ENCODE peak calls at places on chromosomes 13 and 19, in four cellular contexts. One of them, this sample, is unnamed.

GRCh38 chr19:32224371-32225244 is 120.8 kb upstream of the ZNF507 start:
- DNase-seq in coronary artery: no peak
- DNase-seq in fibroblast of pulmonary artery: peak
- DNase-seq in adrenal gland: peak
- DNase-seq in this sample: peak

GRCh38 chr13:67574320-67575233 is 344.4 kb upstream of the PCDH9 start:
- DNase-seq in adrenal gland: no peak
- DNase-seq in coronary artery: no peak
- DNase-seq in fibroblast of pulmonary artery: peak
- DNase-seq in this sample: no peak

GRCh38 chr13:31545616-31546015 is 193.7 kb upstream of the RXFP2 start:
- DNase-seq in coronary artery: no peak
- DNase-seq in fibroblast of pulmonary artery: peak
- DNase-seq in adrenal gland: no peak
- DNase-seq in this sample: peak

GRCh38 chr19:46919324-46919723 is 58.5 kb downstream of the ARHGAP35 start:
- DNase-seq in coronary artery: no peak
- DNase-seq in adrenal gland: no peak
- DNase-seq in fibroblast of pulmonary artery: no peak
- DNase-seq in this sample: peak

GRCh38 chr13:25980255-25980654 is 71.6 kb downstream of the SHISA2 start:
- DNase-seq in adrenal gland: no peak
- DNase-seq in fibroblast of pulmonary artery: peak
- DNase-seq in coronary artery: no peak
- DNase-seq in this sample: no peak

GRCh38 chr19:42216653-42217521 is 590 bp downstream of the DEDD2 start:
- DNase-seq in adrenal gland: peak
- DNase-seq in fibroblast of pulmonary artery: peak
- DNase-seq in coronary artery: peak
- DNase-seq in this sample: peak

GRCh38 chr13:111947026-111947810 is 119.7 kb upstream of the SOX1 start:
- DNase-seq in coronary artery: no peak
- DNase-seq in adrenal gland: no peak
- DNase-seq in fibroblast of pulmonary artery: no peak
- DNase-seq in this sample: no peak

GRCh38 chr13:19664481-19665230 is 31.2 kb downstream of the MPHOSPH8 start:
- DNase-seq in coronary artery: no peak
- DNase-seq in adrenal gland: no peak
- DNase-seq in fibroblast of pulmonary artery: no peak
- DNase-seq in this sample: no peak

GRCh38 chr19:45637890-45638667 is 1.1 kb downstream of the EML2 start:
- DNase-seq in coronary artery: no peak
- DNase-seq in fibroblast of pulmonary artery: peak
- DNase-seq in adrenal gland: peak
- DNase-seq in this sample: peak

GRCh38 chr13:27442797-27443196 is 7.6 kb downstream of the MTIF3 start:
- DNase-seq in adrenal gland: no peak
- DNase-seq in coronary artery: no peak
- DNase-seq in fibroblast of pulmonary artery: no peak
- DNase-seq in this sample: no peak

GRCh38 chr19:44649578-44650145 is 6.0 kb downstream of the PVR start:
- DNase-seq in coronary artery: no peak
- DNase-seq in fibroblast of pulmonary artery: no peak
- DNase-seq in adrenal gland: no peak
- DNase-seq in this sample: no peak

GRCh38 chr19:44839272-44839671 is 6.8 kb upstream of the NECTIN2 start:
- DNase-seq in fibroblast of pulmonary artery: no peak
- DNase-seq in coronary artery: no peak
- DNase-seq in adrenal gland: no peak
- DNase-seq in this sample: no peak

GRCh38 chr19:4524808-4525562 is 6.7 kb upstream of the PLIN4 start:
- DNase-seq in coronary artery: no peak
- DNase-seq in adrenal gland: peak
- DNase-seq in fibroblast of pulmonary artery: peak
- DNase-seq in this sample: peak

GRCh38 chr19:51473009-51473707 is 5.2 kb upstream of the CEACAM18 start:
- DNase-seq in fibroblast of pulmonary artery: peak
- DNase-seq in adrenal gland: peak
- DNase-seq in coronary artery: no peak
- DNase-seq in this sample: peak

GRCh38 chr13:50127017-50127725 is 111.9 kb downstream of the KCNRG start:
- DNase-seq in coronary artery: peak
- DNase-seq in fibroblast of pulmonary artery: peak
- DNase-seq in adrenal gland: peak
- DNase-seq in this sample: peak

GRCh38 chr13:24159362-24159761 is 1.2 kb upstream of the SPATA13 start:
- DNase-seq in adrenal gland: no peak
- DNase-seq in fibroblast of pulmonary artery: no peak
- DNase-seq in coronary artery: no peak
- DNase-seq in this sample: no peak

GRCh38 chr13:103140001-103140671 is 73.9 kb upstream of the SLC10A2 start:
- DNase-seq in coronary artery: no peak
- DNase-seq in fibroblast of pulmonary artery: peak
- DNase-seq in adrenal gland: peak
- DNase-seq in this sample: no peak

GRCh38 chr13:110925023-110925608 is 10.2 kb upstream of the ANKRD10 start:
- DNase-seq in adrenal gland: no peak
- DNase-seq in coronary artery: peak
- DNase-seq in fibroblast of pulmonary artery: peak
- DNase-seq in this sample: no peak

GRCh38 chr19:4660181-4660791 is 9.9 kb downstream of the MYDGF start:
- DNase-seq in adrenal gland: no peak
- DNase-seq in fibroblast of pulmonary artery: no peak
- DNase-seq in coronary artery: no peak
- DNase-seq in this sample: no peak

GRCh38 chr19:19059837-19060611 is 3.8 kb upstream of the SLC25A42 start:
- DNase-seq in adrenal gland: no peak
- DNase-seq in fibroblast of pulmonary artery: no peak
- DNase-seq in coronary artery: no peak
- DNase-seq in this sample: no peak

GRCh38 chr19:30853036-30853435 is 480.9 kb downstream of the ZNF536 start:
- DNase-seq in fibroblast of pulmonary artery: no peak
- DNase-seq in coronary artery: no peak
- DNase-seq in adrenal gland: no peak
- DNase-seq in this sample: no peak

GRCh38 chr19:1931445-1931844 is 9.5 kb upstream of the CSNK1G2 start:
- DNase-seq in fibroblast of pulmonary artery: no peak
- DNase-seq in adrenal gland: no peak
- DNase-seq in coronary artery: no peak
- DNase-seq in this sample: no peak

GRCh38 chr19:46478356-46478986 is 7.1 kb upstream of the PNMA8A start:
- DNase-seq in adrenal gland: no peak
- DNase-seq in fibroblast of pulmonary artery: peak
- DNase-seq in coronary artery: no peak
- DNase-seq in this sample: peak

GRCh38 chr19:42563352-42564210 is 31.1 kb downstream of the CEACAM8 start:
- DNase-seq in fibroblast of pulmonary artery: peak
- DNase-seq in adrenal gland: peak
- DNase-seq in coronary artery: no peak
- DNase-seq in this sample: peak

DNA sequence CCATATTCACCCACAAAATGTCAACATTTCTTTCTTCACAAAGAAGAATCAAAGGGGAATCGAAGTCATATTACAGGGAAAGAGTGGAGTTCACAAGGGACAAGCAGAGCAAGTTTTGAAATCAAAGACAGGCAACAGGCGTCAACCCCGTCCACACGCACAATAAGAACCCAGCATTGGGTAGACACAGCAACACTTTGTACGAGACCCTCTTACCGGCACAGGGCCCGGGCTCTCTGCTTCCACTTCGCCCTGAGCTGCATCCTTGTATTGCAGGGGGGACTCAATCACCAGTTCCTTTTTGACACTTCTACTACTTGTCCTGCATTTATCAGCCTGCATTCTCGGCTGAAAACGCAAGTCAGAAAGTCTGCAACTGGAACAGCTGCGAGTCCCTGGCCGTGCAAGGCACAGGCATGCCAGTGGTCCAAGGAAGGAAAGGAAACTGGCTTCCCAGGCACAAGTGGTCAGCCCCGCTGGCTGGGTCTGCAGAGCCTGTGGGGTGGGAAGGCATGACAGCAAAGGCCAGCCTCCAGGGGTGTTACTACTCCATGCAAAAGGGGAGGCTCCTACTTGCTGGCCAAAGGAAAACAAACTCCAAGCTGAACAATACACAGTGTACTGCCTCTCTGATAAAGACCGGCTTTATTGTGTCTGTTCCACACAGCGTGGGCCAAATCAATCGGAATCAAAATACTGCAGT is at the start of gene DOCK9:
- DNase-seq in coronary artery: no peak
- DNase-seq in adrenal gland: no peak
- DNase-seq in fibroblast of pulmonary artery: peak
- DNase-seq in this sample: peak
- H3K4me3 ChIP-seq in coronary artery: peak
- H3K4me3 ChIP-seq in adrenal gland: no peak
- H3K4me3 ChIP-seq in fibroblast of pulmonary artery: peak
- H3K4me3 ChIP-seq in this sample: peak

GRCh38 chr13:30039506-30039905 is 189.1 kb upstream of the UBL3 start:
- DNase-seq in adrenal gland: no peak
- DNase-seq in coronary artery: no peak
- DNase-seq in fibroblast of pulmonary artery: no peak
- DNase-seq in this sample: no peak

GRCh38 chr13:30037306-30037705 is 186.9 kb upstream of the UBL3 start:
- DNase-seq in coronary artery: no peak
- DNase-seq in adrenal gland: no peak
- DNase-seq in fibroblast of pulmonary artery: no peak
- DNase-seq in this sample: no peak

GRCh38 chr13:30037766-30038165 is 187.3 kb upstream of the UBL3 start:
- DNase-seq in coronary artery: no peak
- DNase-seq in adrenal gland: no peak
- DNase-seq in fibroblast of pulmonary artery: peak
- DNase-seq in this sample: peak

GRCh38 chr13:30042272-30042671 is 191.9 kb upstream of the UBL3 start:
- DNase-seq in fibroblast of pulmonary artery: no peak
- DNase-seq in coronary artery: no peak
- DNase-seq in adrenal gland: no peak
- DNase-seq in this sample: no peak

GRCh38 chr13:30038884-30039283 is 188.5 kb upstream of the UBL3 start:
- DNase-seq in adrenal gland: no peak
- DNase-seq in fibroblast of pulmonary artery: peak
- DNase-seq in coronary artery: no peak
- DNase-seq in this sample: peak
- TF ChIP-seq CTCF in adrenal gland: no peak
- TF ChIP-seq CTCF in fibroblast of pulmonary artery: peak
- TF ChIP-seq CTCF in coronary artery: no peak
- TF ChIP-seq CTCF in this sample: peak

DNA sequence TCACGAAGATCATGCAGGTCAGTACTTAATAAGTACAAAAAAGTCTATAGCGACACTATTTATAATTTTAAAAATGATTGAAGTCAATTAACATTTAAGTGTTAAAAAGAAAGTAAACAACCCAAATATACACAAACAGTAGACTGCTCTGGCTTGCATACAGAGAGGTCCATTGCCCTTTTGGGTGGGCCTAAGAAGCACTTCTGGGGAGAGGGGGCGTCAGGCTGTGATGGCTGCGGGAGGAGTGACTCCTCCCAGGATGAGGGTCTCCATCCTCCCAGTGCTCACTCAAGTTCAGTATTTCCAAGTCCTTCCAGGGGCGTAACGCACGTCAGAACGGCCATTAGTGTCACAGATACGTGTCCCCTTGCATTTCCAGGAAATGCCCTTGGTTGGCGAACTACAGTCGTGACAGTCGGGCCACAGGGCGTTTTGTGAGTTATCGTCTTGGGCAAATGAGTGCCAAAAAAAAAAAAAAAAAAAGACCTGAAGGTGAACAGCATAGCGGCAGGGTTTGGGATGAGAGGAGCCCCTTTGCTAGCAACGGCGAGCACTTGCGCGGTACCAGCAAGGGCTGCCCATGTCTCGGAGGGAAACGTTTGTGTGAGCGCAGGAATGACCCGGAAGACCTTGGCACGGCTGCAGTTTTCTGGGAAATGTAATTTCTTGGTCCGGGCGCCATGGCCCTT is at the start of gene SCGB2B2:
- DNase-seq in adrenal gland: no peak
- DNase-seq in coronary artery: peak
- DNase-seq in fibroblast of pulmonary artery: no peak
- DNase-seq in this sample: no peak
- H3K4me3 ChIP-seq in adrenal gland: peak
- H3K4me3 ChIP-seq in coronary artery: peak
- H3K4me3 ChIP-seq in fibroblast of pulmonary artery: peak
- H3K4me3 ChIP-seq in this sample: peak

DNA sequence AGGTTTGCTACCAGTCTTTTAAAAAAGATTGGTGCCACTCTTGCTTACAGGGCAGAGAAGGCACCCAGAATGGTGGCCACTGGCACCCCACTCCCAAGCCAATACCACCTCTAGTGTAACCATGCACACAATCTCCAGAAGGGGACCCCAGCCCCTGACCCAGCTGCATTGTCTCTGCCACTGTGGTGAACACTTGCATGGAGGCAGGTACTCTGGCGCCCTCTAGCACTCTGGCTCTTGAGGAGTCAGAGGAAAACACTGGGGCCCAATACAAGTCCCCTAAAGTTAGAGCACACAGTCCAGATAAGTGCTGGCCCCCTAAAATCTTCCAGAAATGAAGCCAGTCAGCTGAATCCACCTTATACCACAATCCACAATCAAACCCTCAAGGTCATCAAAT is 6.0 kb downstream of the ERVV-1 start:
- DNase-seq in fibroblast of pulmonary artery: peak
- DNase-seq in coronary artery: no peak
- DNase-seq in adrenal gland: peak
- DNase-seq in this sample: no peak
- TF ChIP-seq CTCF in fibroblast of pulmonary artery: peak
- TF ChIP-seq CTCF in coronary artery: no peak
- TF ChIP-seq CTCF in adrenal gland: no peak
- TF ChIP-seq CTCF in this sample: no peak

DNA sequence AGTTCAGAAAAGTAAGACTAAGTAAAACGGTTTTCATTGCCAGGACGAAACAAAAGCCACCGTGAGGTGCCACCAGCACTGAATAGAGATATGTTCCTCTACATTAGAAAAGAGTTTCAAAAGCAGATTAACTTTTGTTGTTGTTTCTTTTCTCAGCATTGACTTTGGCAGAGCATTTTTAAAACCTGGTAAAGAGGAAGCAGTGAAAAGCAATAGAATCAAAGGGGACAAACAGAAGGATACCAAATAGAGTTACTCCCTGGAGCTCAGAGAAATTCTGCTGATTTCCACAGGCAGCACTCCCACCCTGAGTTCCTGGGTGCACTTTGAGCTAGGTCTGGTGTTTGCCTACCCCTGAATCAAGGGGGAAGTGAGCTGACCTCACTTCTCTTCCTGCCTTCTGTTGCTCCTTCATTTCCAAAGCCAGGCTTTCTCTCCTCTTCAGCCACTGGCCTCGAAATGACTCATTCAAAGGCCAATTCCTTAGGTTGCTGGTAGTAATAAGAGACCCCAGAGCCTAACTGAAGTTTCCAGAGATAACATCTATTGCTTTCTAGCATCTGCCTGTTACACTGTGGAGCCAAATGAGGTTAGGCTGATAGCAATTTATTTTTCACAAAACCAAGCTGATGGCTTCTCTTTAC is 11.3 kb upstream of the ERICH6B start:
- DNase-seq in coronary artery: no peak
- DNase-seq in adrenal gland: no peak
- DNase-seq in fibroblast of pulmonary artery: no peak
- DNase-seq in this sample: no peak
- H3K4me3 ChIP-seq in coronary artery: no peak
- H3K4me3 ChIP-seq in adrenal gland: no peak
- H3K4me3 ChIP-seq in fibroblast of pulmonary artery: no peak
- H3K4me3 ChIP-seq in this sample: no peak

GRCh38 chr19:28324275-28325060 is 888.5 kb downstream of the UQCRFS1 start:
- DNase-seq in adrenal gland: no peak
- DNase-seq in fibroblast of pulmonary artery: no peak
- DNase-seq in coronary artery: no peak
- DNase-seq in this sample: no peak
- TF ChIP-seq CTCF in adrenal gland: no peak
- TF ChIP-seq CTCF in fibroblast of pulmonary artery: peak
- TF ChIP-seq CTCF in coronary artery: no peak
- TF ChIP-seq CTCF in this sample: no peak

GRCh38 chr13:20994441-20994821 is 67.0 kb downstream of the LATS2 start:
- DNase-seq in coronary artery: peak
- DNase-seq in adrenal gland: peak
- DNase-seq in fibroblast of pulmonary artery: no peak
- DNase-seq in this sample: no peak
- H3K4me3 ChIP-seq in coronary artery: no peak
- H3K4me3 ChIP-seq in adrenal gland: no peak
- H3K4me3 ChIP-seq in fibroblast of pulmonary artery: no peak
- H3K4me3 ChIP-seq in this sample: no peak

This sample was measured in fibroblast of the aortic adventitia.